ENCODE peak calls at places on chromosomes 3 and 15, in seven cellular contexts. R, H, X, I, P, K and O are unnamed samples.

GRCh38 chr3:172138792-172139507 is 99.6 kb downstream of the FNDC3B start:
- DNase-seq in R (no peak), H (no peak), X (peak; percentile 76), I (no peak), P (no peak), K (no peak), O (peak; percentile 45)

GRCh38 chr3:112327371-112327951 is 5.5 kb upstream of the CD200 start:
- DNase-seq in R (peak; percentile 15), H (peak; percentile 84), X (peak; percentile 40), I (no peak), P (no peak), K (no peak), O (no peak)

GRCh38 chr15:58981808-58982475 is 5.5 kb upstream of the RNF111 start:
- DNase-seq in R (no peak), H (no peak), X (no peak), I (no peak), P (no peak), K (no peak), O (no peak)

GRCh38 chr15:80259942-80260510 is 8.0 kb upstream of the CTXND1 start:
- DNase-seq in R (no peak), H (no peak), X (no peak), I (no peak), P (no peak), K (no peak), O (no peak)

GRCh38 chr3:42595682-42596081 is 4.8 kb upstream of the NKTR start:
- DNase-seq in R (no peak), H (no peak), X (no peak), I (no peak), P (no peak), K (no peak), O (no peak)

GRCh38 chr3:72182206-72182605 is 397.3 kb upstream of the PROK2 start:
- DNase-seq in R (no peak), H (no peak), X (no peak), I (no peak), P (no peak), K (no peak), O (no peak)

GRCh38 chr3:71916747-71917369 is 131.9 kb upstream of the PROK2 start:
- DNase-seq in R (no peak), H (no peak), X (no peak), I (no peak), P (no peak), K (no peak), O (no peak)

GRCh38 chr3:65614585-65614984 is 424.1 kb downstream of the MAGI1 start:
- DNase-seq in R (no peak), H (no peak), X (no peak), I (no peak), P (no peak), K (no peak), O (no peak)

GRCh38 chr15:69092159-69092558 is 68.3 kb upstream of the GLCE start:
- DNase-seq in R (no peak), H (no peak), X (peak; percentile 34), I (no peak), P (no peak), K (no peak), O (no peak)

GRCh38 chr3:52783211-52783555 is 5.8 kb downstream of the ITIH1 start:
- DNase-seq in R (no peak), H (no peak), X (no peak), I (no peak), P (no peak), K (no peak), O (no peak)

GRCh38 chr3:46442591-46443530 is 21.8 kb downstream of the LTF start:
- DNase-seq in R (no peak), H (no peak), X (peak; percentile 53), I (no peak), P (no peak), K (no peak), O (no peak)

GRCh38 chr15:38555686-38556334 is 8.8 kb downstream of the RASGRP1 start:
- DNase-seq in R (peak; percentile 64), H (no peak), X (no peak), I (no peak), P (no peak), K (no peak), O (no peak)

GRCh38 chr15:64623347-64624024 is 151.9 kb downstream of the RBPMS2 start:
- DNase-seq in R (no peak), H (no peak), X (no peak), I (no peak), P (no peak), K (no peak), O (no peak)

GRCh38 chr3:93994056-93994455 is 14.1 kb downstream of the ARL13B start:
- DNase-seq in R (no peak), H (no peak), X (no peak), I (no peak), P (no peak), K (no peak), O (no peak)